ENCODE peak calls at places on chromosomes 6 and 20, in five cellular contexts. R is H1, Z is uterus, M is heart left ventricle, X is psoas muscle. L is an unnamed sample. For H3K4me1, the result is how much of the 10 kb centered on the place peaks cover.

GRCh38 chr6:117906905-117907599 is at the start of gene SLC35F1:
- DNase-seq in R (peak), Z (peak), M (peak), X (peak), L (peak)

GRCh38 chr6:129120856-129121255 is 237.9 kb downstream of the LAMA2 start:
- DNase-seq in R (no peak), Z (no peak), M (peak), X (no peak), L (no peak)

GRCh38 chr6:95243091-95243490 is 334.2 kb upstream of the MANEA start:
- DNase-seq in R (no peak), Z (no peak), M (no peak), X (no peak), L (no peak)

GRCh38 chr6:110529907-110530306 is 53.5 kb upstream of the SLC22A16 start:
- DNase-seq in R (no peak), Z (no peak), M (no peak), X (no peak), L (no peak)

GRCh38 chr6:29628419-29629281 is 4.3 kb downstream of the GABBR1 start:
- DNase-seq in R (peak), Z (peak), M (peak), X (peak), L (peak)

GRCh38 chr6:13615802-13616140 is 636 bp downstream of the NOL7 start:
- DNase-seq in R (peak), Z (peak), M (peak), X (peak), L (peak)

GRCh38 chr6:54717849-54718455 is 128.6 kb upstream of the FAM83B start:
- DNase-seq in R (peak), Z (no peak), M (no peak), X (no peak), L (peak)

GRCh38 chr6:13004610-13005009 is 288.0 kb downstream of the PHACTR1 start:
- DNase-seq in R (no peak), Z (no peak), M (no peak), X (no peak), L (no peak)

GRCh38 chr6:35718911-35719381 is 17.9 kb upstream of the ARMC12 start:
- DNase-seq in R (no peak), Z (peak), M (no peak), X (no peak), L (no peak)

GRCh38 chr20:18985551-18985950 is 172.0 kb downstream of the SCP2D1 start:
- DNase-seq in R (no peak), Z (no peak), M (no peak), X (no peak), L (no peak)

GRCh38 chr6:45566882-45567281 is 189.1 kb upstream of the SUPT3H start:
- DNase-seq in R (no peak), Z (no peak), M (no peak), X (no peak), L (no peak)

GRCh38 chr6:163289445-163289844 is 125.1 kb upstream of the QKI start:
- DNase-seq in R (no peak), Z (no peak), M (peak), X (no peak), L (no peak)

GRCh38 chr6:130959938-130960337 is 103.1 kb downstream of the EPB41L2 start:
- DNase-seq in R (no peak), Z (no peak), M (no peak), X (no peak), L (no peak)

GRCh38 chr6:17032595-17033591 is 69.0 kb upstream of the STMND1 start:
- DNase-seq in R (no peak), Z (peak), M (peak), X (peak), L (no peak)

GRCh38 chr6:145544031-145544430 is 191.3 kb downstream of the EPM2A start:
- DNase-seq in R (no peak), Z (peak), M (peak), X (peak), L (no peak)

GRCh38 chr6:85640806-85641205 is 1.9 kb downstream of the SYNCRIP start:
- DNase-seq in R (no peak), Z (no peak), M (no peak), X (no peak), L (no peak)

GRCh38 chr20:46363874-46364669 is 42.3 kb downstream of the ELMO2 start:
- DNase-seq in R (peak), Z (peak), M (peak), X (peak), L (peak)

GRCh38 chr20:4091332-4092135 is 76.2 kb upstream of the RNF24 start:
- DNase-seq in R (peak), Z (peak), M (peak), X (peak), L (peak)

GRCh38 chr20:47453167-47453782 is 48.4 kb upstream of the NCOA3 start:
- DNase-seq in R (no peak), Z (no peak), M (peak), X (no peak), L (no peak)

GRCh38 chr6:39287601-39288000 is 26.6 kb downstream of the KCNK17 start:
- DNase-seq in R (no peak), Z (no peak), M (no peak), X (no peak), L (no peak)

GRCh38 chr20:51437182-51437923 is 105.2 kb downstream of the NFATC2 start:
- DNase-seq in R (no peak), Z (no peak), M (no peak), X (no peak), L (no peak)

GRCh38 chr20:9059931-9060330 is 9.0 kb upstream of the PLCB4 start:
- DNase-seq in R (no peak), Z (no peak), M (no peak), X (no peak), L (no peak)

GRCh38 chr6:130381012-130381411 is 15.2 kb downstream of the TMEM200A start:
- DNase-seq in R (no peak), Z (no peak), M (no peak), X (no peak), L (no peak)

GRCh38 chr6:167547751-167548150 is 222.9 kb downstream of the TTLL2 start:
- DNase-seq in R (no peak), Z (no peak), M (peak), X (no peak), L (no peak)

GRCh38 chr6:26284537-26285142 is 80.4 kb upstream of the BTN3A2 start:
- DNase-seq in R (peak), Z (peak), M (peak), X (peak), L (peak)

GRCh38 chr6:72524011-72524645 is 97.7 kb upstream of the KCNQ5 start:
- DNase-seq in R (no peak), Z (no peak), M (no peak), X (no peak), L (no peak)

GRCh38 chr6:169961772-169962561 is 210.5 kb downstream of the ERMARD start:
- DNase-seq in R (peak), Z (peak), M (peak), X (no peak), L (no peak)

GRCh38 chr20:45727044-45727443 is 4.9 kb downstream of the SPINT4 start:
- DNase-seq in R (no peak), Z (no peak), M (no peak), X (no peak), L (no peak)

GRCh38 chr20:37915434-37915787 is 12.5 kb downstream of the VSTM2L start:
- DNase-seq in R (no peak), Z (no peak), M (no peak), X (no peak), L (no peak)

GRCh38 chr6:56381852-56382251 is 134.5 kb upstream of the COL21A1 start:
- DNase-seq in R (no peak), Z (no peak), M (no peak), X (no peak), L (no peak)

DNA sequence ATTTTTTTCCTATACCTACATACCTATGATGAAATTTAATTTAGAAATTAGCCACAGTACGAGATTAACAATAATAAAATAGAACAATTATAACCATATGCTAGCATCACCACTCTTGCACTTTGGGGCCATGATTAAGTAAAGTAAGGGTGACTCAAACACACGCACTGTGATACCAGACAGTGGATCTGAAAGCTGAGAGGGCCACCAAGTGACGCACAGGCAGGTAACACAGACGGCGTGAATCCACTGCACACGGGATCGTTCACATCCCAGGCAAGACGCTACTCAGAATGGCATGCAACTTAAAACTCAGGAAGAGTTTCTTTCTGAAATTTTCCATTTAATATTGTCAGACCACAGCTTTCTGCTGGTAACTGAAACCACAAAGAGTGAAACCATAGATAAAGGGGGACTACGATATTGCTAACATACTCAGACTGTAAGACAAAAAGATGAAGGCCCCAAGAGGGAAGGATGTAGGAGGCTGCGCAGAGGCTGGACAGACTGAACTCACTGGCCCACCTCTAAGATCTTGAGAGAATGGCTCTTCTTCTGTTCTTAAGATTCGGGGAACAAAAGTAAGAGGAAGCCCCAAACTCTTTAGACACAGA is 17.9 kb downstream of the RRBP1 start:
- DNase-seq in R (no peak), Z (no peak), M (peak), X (no peak), L (no peak)
- H3K4me1 ChIP-seq in R (under half), Z (under half), M (under half), X (under half), L (under half)

GRCh38 chr6:134725590-134725989 is 224.3 kb downstream of the ALDH8A1 start:
- DNase-seq in R (no peak), Z (no peak), M (no peak), X (no peak), L (no peak)
- H3K4me1 ChIP-seq in R (under half), Z (under half), M (under half), X (under half), L (under half)

DNA sequence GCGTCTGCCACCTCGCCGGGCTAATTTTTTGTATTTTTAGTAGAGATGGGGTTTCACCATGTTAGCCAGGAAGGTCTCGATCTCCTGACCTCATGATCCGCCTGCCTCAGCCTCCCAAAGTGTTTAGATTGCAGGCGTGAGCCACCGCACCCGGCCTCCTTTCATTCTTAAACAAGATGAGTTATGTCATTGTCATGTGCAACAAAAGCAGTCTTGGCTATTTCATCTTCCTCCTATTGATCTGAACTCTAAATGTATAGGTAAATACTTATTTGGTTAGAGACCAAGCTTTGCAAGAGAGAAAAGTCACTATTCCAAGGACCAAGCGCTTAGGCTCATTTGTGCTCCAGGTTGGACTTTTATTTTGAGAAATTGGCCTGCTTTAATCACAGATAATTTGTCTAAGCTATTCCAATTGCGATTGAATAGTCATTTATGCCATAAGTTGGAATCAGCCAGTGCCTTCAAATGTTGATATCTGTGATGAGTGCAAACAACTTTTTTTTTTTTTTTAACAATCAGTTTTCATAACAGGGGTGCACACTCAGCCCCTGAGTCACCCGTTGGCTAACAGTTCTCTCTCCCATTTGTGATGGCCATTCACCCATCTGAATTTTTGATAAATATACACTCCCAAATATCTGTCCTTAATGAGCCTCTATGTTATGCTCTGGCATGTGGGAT is 167.3 kb downstream of the BCAS1 start:
- DNase-seq in R (no peak), Z (no peak), M (no peak), X (no peak), L (no peak)
- H3K4me1 ChIP-seq in R (under half), Z (under half), M (under half), X (under half), L (under half)

GRCh38 chr20:34109442-34109841 is 2.6 kb downstream of the EIF2S2 start:
- DNase-seq in R (no peak), Z (no peak), M (no peak), X (no peak), L (no peak)
- H3K4me1 ChIP-seq in R (under half), Z (under half), M (under half), X (under half), L (under half)

GRCh38 chr20:36094497-36094896 is 60.0 kb upstream of the EPB41L1 start:
- DNase-seq in R (no peak), Z (peak), M (no peak), X (no peak), L (no peak)

GRCh38 chr20:36093025-36093803 is 61.3 kb upstream of the EPB41L1 start:
- DNase-seq in R (no peak), Z (peak), M (peak), X (peak), L (peak)

GRCh38 chr20:36092424-36093024 is 62.0 kb upstream of the EPB41L1 start:
- DNase-seq in R (peak), Z (peak), M (no peak), X (peak), L (peak)

GRCh38 chr20:36091561-36092423 is 62.7 kb upstream of the EPB41L1 start:
- DNase-seq in R (peak), Z (no peak), M (no peak), X (no peak), L (peak)

GRCh38 chr20:36093804-36094145 is 60.8 kb upstream of the EPB41L1 start:
- DNase-seq in R (no peak), Z (no peak), M (no peak), X (no peak), L (no peak)
- H3K4me1 ChIP-seq in R (under half), Z (under half), M (under half), X (under half), L (under half)

GRCh38 chr6:44222486-44222986 is 859 bp upstream of the SLC29A1 start:
- DNase-seq in R (no peak), Z (no peak), M (no peak), X (no peak), L (no peak)

GRCh38 chr6:44219815-44220784 is 3.3 kb upstream of the SLC29A1 start:
- DNase-seq in R (no peak), Z (no peak), M (no peak), X (no peak), L (no peak)

GRCh38 chr6:44221961-44222335 is 1.4 kb upstream of the SLC29A1 start:
- DNase-seq in R (no peak), Z (no peak), M (no peak), X (no peak), L (no peak)

GRCh38 chr6:44220913-44221290 is 2.5 kb upstream of the SLC29A1 start:
- DNase-seq in R (no peak), Z (no peak), M (no peak), X (no peak), L (no peak)

DNA sequence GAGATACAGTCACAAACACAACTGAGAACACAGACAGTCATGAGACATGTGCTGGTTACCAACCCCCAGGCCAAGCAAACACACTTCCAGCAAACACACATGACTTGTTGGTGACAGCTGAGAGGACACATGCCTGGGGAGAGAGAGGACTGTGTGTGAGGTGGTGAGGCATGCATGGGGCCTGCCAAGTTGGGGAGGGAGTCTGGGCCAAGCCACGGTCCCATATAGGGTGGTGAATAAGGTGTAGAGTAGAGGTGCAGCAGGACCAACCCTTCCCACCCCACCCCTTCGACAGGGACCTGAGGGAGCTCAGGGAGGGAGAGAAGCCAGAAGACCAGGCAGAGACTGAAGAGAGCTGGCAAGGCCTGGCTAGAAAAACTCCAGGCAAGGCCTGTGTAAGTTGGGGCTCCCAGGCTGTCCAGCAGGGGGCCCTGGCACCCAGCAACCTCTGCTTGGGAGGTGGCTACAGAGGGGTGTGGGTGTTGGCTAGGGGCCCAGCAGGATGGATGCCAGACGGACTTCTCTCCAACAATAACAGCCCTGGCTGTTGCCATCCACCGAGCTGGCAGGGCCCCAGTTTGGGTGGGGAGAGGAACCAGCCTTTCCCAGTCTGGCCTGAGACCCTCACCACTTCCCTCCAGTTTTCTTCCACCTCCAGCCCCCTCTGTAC is 2.0 kb upstream of the SLC29A1 start:
- DNase-seq in R (peak), Z (peak), M (peak), X (peak), L (peak)
- H3K4me1 ChIP-seq in R (half or more), Z (under half), M (half or more), X (half or more), L (under half)

GRCh38 chr20:5216663-5217062 is 89.9 kb downstream of the CDS2 start:
- DNase-seq in R (no peak), Z (no peak), M (peak), X (no peak), L (no peak)
- H3K4me1 ChIP-seq in R (under half), Z (under half), M (under half), X (under half), L (under half)

GRCh38 chr6:44237813-44238433 is 9.0 kb upstream of the HSP90AB1 start:
- DNase-seq in R (peak), Z (peak), M (peak), X (peak), L (peak)
- H3K4me1 ChIP-seq in R (under half), Z (under half), M (under half), X (under half), L (under half)

GRCh38 chr20:17559338-17559737 is 10.5 kb upstream of the DSTN start:
- DNase-seq in R (peak), Z (no peak), M (no peak), X (no peak), L (no peak)

GRCh38 chr20:17558941-17559304 is 11.0 kb upstream of the DSTN start:
- DNase-seq in R (no peak), Z (no peak), M (no peak), X (no peak), L (no peak)

GRCh38 chr20:17562804-17563305 is 7.0 kb upstream of the DSTN start:
- DNase-seq in R (peak), Z (no peak), M (no peak), X (no peak), L (no peak)

GRCh38 chr20:17558154-17558940 is 11.5 kb upstream of the DSTN start:
- DNase-seq in R (peak), Z (peak), M (peak), X (no peak), L (no peak)

DNA sequence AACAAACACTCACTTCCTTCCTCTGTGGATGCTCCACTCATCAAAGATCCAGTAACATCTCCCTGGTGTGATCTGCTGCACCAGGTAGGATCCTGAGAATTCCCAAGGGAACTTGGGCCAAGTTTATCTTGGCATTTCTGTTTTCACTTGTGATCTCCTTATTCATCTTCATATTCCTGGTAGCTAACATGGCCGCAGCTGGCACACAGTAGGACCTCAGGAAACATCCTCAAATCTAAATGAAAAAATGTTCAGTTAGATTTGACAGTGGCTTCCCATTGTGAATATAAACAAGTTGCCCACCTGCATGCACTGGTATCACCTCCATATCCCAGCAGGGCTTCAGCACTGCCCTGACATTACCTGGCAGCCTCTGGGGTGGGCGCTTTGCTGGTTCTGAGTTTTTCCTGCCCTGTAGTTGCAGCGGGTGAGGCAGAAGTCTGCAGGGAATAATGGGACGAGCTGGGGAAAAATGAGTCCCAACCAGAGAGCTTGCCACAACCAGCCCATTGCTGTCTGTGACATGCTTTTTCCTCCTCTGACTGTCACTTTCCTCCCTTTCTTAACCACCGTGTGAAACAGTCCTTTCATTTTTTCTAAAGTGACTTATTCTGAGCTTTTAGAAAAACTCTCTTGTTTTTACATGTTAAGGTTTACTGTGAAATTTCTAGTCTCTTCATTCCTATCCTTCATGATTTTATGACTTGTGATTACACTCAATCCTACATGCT is 9.4 kb upstream of the DSTN start:
- DNase-seq in R (peak), Z (no peak), M (no peak), X (no peak), L (no peak)
- H3K4me1 ChIP-seq in R (under half), Z (under half), M (under half), X (under half), L (under half)

L was measured in BE2C.